ENCODE peak calls at places on chromosome 19, in seven cellular contexts. T is NT2/D1, E is mammary epithelial cell, Z is spleen, R is neural progenitor cell, W is osteoblast, D is aorta. K is an unnamed sample. For H3K4me1, the result is how much of the 10 kb centered on the place peaks cover.

GRCh38 chr19:29645911-29646310 is 19.4 kb upstream of the PLEKHF1 start:
- DNase-seq in T (no peak), E (peak), Z (peak), R (no peak), W (no peak), D (no peak), K (no peak)

GRCh38 chr19:13804830-13805683 is 9.8 kb downstream of the ZSWIM4 start:
- DNase-seq in T (no peak), E (no peak), Z (peak), R (peak), W (peak), D (no peak), K (no peak)

GRCh38 chr19:30224689-30225606 is 147.2 kb upstream of the ZNF536 start:
- DNase-seq in T (no peak), E (no peak), Z (no peak), R (peak), W (peak), D (no peak), K (no peak)

GRCh38 chr19:17806945-17807344 is 12.0 kb downstream of the B3GNT3 start:
- DNase-seq in T (no peak), E (no peak), Z (no peak), R (no peak), W (peak), D (no peak), K (no peak)

GRCh38 chr19:18496167-18496979 is 25.5 kb downstream of the ELL start:
- DNase-seq in T (no peak), E (peak), Z (peak), R (no peak), W (peak), D (no peak), K (no peak)

GRCh38 chr19:13920940-13921744 is 15.1 kb downstream of the CC2D1A start:
- DNase-seq in T (peak), E (peak), Z (no peak), R (peak), W (peak), D (no peak), K (no peak)

GRCh38 chr19:17658666-17659065 is 29.5 kb downstream of the UNC13A start:
- DNase-seq in T (no peak), E (no peak), Z (no peak), R (no peak), W (peak), D (no peak), K (no peak)

GRCh38 chr19:18009412-18010066 is 1.6 kb downstream of the ARRDC2 start:
- DNase-seq in T (no peak), E (no peak), Z (no peak), R (no peak), W (peak), D (no peak), K (no peak)

GRCh38 chr19:4986471-4986888 is 17.6 kb downstream of the KDM4B start:
- DNase-seq in T (no peak), E (no peak), Z (no peak), R (no peak), W (peak), D (no peak), K (no peak)

GRCh38 chr19:48637948-48638830 is 1.0 kb upstream of the DBP start:
- DNase-seq in T (peak), E (peak), Z (peak), R (peak), W (peak), D (peak), K (no peak)

GRCh38 chr19:37654525-37654832 is 786 bp downstream of the ZFP30 start:
- DNase-seq in T (peak), E (peak), Z (no peak), R (peak), W (no peak), D (no peak), K (no peak)

GRCh38 chr19:6969490-6969889 is 51.7 kb downstream of the MBD3L2B start:
- DNase-seq in T (no peak), E (no peak), Z (no peak), R (no peak), W (no peak), D (no peak), K (no peak)

GRCh38 chr19:58380037-58380735 is 644 bp downstream of the ZNF837 start:
- DNase-seq in T (no peak), E (peak), Z (no peak), R (no peak), W (peak), D (no peak), K (no peak)

GRCh38 chr19:36891768-36892357 is 24.2 kb downstream of the ZNF829 start:
- DNase-seq in T (no peak), E (no peak), Z (no peak), R (no peak), W (no peak), D (no peak), K (no peak)

GRCh38 chr19:51771369-51771768 is 10.4 kb downstream of the FPR2 start:
- DNase-seq in T (no peak), E (no peak), Z (no peak), R (no peak), W (no peak), D (no peak), K (no peak)

GRCh38 chr19:31223805-31224534 is 125.3 kb downstream of the TSHZ3 start:
- DNase-seq in T (no peak), E (no peak), Z (no peak), R (no peak), W (peak), D (no peak), K (no peak)

GRCh38 chr19:2087621-2088100 is 8.5 kb downstream of the MOB3A start:
- DNase-seq in T (no peak), E (no peak), Z (peak), R (no peak), W (peak), D (no peak), K (no peak)

GRCh38 chr19:2089001-2089711 is 7.0 kb downstream of the MOB3A start:
- DNase-seq in T (no peak), E (peak), Z (no peak), R (no peak), W (peak), D (peak), K (no peak)

GRCh38 chr19:2095338-2095938 is 688 bp downstream of the MOB3A start:
- DNase-seq in T (no peak), E (no peak), Z (peak), R (peak), W (no peak), D (no peak), K (no peak)

GRCh38 chr19:2084993-2085720 is 11.0 kb downstream of the MOB3A start:
- DNase-seq in T (no peak), E (peak), Z (peak), R (no peak), W (peak), D (peak), K (no peak)

GRCh38 chr19:2089727-2090053 is 6.4 kb downstream of the MOB3A start:
- DNase-seq in T (no peak), E (no peak), Z (no peak), R (no peak), W (no peak), D (no peak), K (no peak)
- H3K4me1 ChIP-seq in T (under half), E (half or more), Z (half or more), R (under half), W (under half), D (under half), K (under half)

GRCh38 chr19:16463341-16463990 is 8.3 kb downstream of the EPS15L1 start:
- DNase-seq in T (no peak), E (no peak), Z (no peak), R (no peak), W (no peak), D (no peak), K (no peak)
- H3K4me1 ChIP-seq in T (under half), E (under half), Z (half or more), R (under half), W (under half), D (under half), K (under half)

DNA sequence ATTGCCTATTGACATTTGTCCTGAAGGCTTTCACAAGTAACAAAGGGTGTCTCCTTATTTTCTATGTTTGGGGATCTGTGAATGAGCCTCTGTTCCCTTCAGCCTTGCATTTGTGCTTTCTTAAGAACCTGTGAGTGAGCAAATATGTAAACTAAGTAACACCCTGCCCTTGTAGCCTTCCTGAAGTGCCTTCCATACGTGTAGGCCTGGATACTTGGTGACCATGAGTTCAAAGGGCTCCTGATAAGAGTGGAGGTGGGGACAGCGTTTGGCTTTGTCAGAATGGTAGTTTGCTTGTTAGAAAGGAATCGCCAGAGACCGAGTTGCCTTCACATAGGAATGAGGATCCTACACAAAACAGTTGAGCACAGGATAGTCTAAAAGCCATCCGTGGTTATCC is 14.5 kb upstream of the CCDC97 start:
- DNase-seq in T (no peak), E (no peak), Z (no peak), R (no peak), W (no peak), D (no peak), K (no peak)
- H3K4me1 ChIP-seq in T (under half), E (under half), Z (half or more), R (under half), W (under half), D (under half), K (under half)

DNA sequence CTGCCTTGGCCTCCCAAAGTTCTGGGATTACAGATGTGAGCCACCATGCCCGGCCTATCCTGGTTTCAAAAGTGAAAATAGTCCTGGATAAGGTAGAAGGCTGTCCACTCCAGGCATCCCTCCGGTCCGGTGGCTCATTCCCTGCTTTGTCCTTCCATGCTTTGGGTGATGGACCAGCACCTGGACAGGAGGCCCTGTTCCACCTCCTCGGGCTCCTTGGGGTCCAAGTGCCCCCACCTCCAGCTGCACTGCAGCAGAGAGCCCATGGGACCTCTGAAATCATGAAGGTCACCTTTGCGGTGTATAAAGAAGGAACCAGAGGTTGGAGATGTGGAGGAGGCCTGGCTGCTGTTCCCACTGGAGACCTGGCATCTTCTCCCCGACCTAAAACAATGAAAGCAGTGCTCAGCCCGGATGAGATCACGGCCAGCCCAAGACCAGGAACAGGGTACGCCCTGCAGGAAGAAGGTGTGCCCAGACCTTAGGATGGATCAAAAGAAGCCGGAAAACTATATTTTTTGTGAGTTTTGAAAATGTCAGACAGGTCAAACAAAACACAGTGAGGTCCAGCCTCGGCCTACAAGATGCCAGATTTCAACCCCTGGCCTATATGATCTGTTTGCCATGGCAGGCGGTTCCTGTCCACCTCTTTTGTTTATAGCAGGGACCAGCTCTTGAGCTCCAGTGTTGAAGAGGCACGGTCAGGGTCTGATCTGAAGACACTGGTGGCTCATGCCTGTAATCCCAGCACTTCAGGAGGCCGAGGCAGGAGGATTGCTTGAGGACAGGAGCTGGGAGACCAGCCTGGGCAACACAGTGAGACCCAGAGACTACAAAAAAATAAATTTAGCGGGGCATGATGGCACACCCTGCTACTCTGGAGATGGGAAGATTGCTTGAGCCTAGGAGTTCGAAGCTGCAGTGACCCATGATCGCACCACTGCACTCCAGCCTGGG is 5.8 kb downstream of the LSR start:
- DNase-seq in T (no peak), E (no peak), Z (peak), R (no peak), W (peak), D (no peak), K (no peak)
- H3K4me1 ChIP-seq in T (under half), E (under half), Z (half or more), R (under half), W (under half), D (under half), K (under half)

GRCh38 chr19:56441206-56441792 is 35.8 kb downstream of the ZNF667 start:
- DNase-seq in T (no peak), E (no peak), Z (no peak), R (no peak), W (no peak), D (no peak), K (no peak)
- H3K4me1 ChIP-seq in T (under half), E (under half), Z (under half), R (under half), W (under half), D (under half), K (under half)

DNA sequence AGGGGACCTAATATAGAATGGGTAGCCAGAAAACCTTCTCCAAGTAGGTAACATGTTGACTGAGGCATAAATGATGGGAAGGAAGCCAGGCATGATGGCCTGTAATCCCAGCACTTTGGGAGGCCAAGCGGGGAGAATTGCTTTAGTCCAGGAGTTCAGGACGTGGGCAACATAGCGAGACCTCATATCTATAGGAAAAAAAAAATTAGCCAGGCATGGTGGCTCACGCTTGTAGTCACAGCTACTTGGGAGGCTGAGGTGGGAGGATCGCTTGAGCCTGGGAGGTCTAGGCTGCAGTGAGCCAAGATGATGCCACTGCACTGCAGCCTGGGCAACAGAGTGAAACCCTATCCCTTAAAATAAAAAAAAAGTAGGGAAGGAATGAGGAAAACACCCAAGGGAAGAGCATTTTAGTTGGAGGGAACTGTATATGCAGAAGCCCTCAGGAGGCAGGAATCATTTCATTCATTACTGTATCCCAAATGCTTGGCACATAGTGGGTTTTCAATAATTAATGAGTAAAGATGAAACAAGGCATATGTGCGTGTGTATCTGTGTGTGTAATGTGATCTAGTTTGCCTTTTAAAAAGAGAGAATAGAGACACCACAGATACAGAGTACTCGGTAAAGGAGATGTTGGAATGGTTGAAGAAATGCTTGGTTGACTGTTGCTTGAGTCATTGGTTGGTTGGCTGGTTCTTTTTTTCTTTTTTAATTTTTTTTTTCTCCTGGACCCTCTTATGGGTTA is 2.2 kb upstream of the NUP62 start:
- DNase-seq in T (no peak), E (no peak), Z (no peak), R (no peak), W (no peak), D (peak), K (no peak)
- H3K4me1 ChIP-seq in T (under half), E (under half), Z (half or more), R (under half), W (under half), D (under half), K (under half)

DNA sequence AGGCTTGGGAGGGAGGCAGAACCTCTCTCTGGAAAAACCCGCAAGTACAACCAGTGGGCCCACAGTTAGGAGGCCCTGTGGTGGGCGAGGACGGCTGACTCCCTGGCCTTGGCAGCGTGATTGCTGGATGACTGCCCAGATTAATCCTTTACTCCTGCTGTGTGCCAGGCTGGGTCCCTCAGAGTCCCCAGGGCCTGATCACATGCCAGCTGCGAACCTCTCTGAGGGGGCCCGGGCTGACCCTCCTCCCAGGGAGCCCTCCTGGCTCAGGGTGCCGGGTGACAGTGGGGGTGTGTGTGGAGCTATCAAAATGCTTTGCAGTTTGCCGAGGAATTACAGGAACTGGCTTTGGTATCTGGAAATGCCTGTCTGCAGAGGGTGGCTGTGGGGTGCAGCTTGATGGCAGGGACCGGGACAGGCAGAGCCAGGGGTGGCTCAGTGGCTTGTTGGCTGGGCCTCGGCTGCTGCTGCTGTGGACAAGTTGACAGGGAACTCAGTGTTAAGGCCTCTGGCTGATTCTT is 48.9 kb downstream of the DNM2 start:
- DNase-seq in T (no peak), E (no peak), Z (no peak), R (no peak), W (peak), D (peak), K (no peak)
- H3K4me1 ChIP-seq in T (under half), E (under half), Z (half or more), R (under half), W (under half), D (under half), K (under half)

DNA sequence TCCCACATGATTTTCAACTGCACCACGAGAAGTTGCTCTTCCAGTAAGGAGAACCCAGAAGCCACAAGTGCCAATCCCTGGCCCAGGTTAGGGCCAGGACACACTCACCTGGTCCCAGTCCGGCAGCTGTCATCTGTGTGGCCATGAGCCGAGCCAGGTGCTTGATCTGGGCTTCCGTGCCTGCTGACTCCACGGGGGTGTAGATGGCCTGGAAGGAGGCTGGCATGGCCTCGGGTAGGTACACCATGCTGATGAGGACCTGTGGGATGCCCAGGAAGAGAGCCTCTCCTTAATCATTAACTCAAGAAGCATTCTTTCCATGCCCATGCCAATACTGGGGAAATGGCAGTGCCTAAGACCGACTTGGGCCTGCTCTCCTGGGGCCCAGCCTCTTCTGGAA is 19.9 kb upstream of the RSPH6A start:
- DNase-seq in T (no peak), E (no peak), Z (no peak), R (no peak), W (no peak), D (no peak), K (no peak)
- H3K4me1 ChIP-seq in T (under half), E (under half), Z (under half), R (under half), W (under half), D (under half), K (under half)

DNA sequence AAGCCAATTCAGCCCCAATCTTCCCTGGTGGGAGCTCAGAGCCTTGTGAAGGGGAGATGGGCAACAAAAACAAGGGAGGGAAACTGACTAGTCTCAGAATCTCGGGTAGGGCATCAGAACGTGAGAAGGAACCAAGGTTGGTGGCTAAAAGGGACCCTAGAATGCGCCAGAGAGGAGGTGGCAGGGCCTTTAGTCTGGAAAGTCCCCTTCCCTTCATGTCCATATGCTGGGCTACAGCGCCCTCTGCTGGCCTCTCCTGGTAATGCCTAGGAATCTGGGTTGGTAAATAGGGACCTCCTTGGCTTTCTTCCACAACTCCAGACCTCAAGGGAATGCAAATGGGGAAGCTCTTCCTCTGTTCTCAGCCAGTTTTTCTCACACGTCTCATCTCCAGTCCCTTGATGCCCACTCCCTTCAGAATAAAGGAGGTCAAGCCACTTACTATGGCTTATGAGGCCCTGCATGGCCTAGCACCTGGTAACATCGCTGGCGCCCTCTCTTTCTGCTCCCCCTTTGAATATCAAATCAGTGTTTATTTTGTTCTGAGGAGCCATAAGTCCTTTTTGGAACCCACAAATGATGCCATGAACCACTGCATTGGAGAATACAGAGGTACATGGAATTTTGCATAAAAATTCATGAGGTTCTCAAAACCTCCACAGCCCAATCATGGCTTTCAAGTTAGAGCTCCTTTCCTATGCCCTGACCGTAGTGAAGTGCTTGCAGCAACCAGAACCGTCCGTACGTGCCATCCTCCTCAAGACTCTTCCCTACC is 1.3 kb upstream of the CCDC97 start:
- DNase-seq in T (peak), E (peak), Z (peak), R (peak), W (peak), D (peak), K (peak)
- H3K4me1 ChIP-seq in T (under half), E (under half), Z (half or more), R (under half), W (under half), D (under half), K (under half)